ENCODE peak calls at places on chromosome 7, in seven cellular contexts. One of them, this sample, is unnamed. For H3K9me3 and H3K27me3, the result is how much of the 10 kb centered on the place peaks cover.

GRCh38 chr7:45120-46090 is 147.0 kb upstream of the FAM20C start:
- DNase-seq in H9: no peak
- DNase-seq in IMR-90: no peak
- DNase-seq in endothelial cell of umbilical vein: no peak
- DNase-seq in hepatocyte: no peak
- DNase-seq in MM.1S: no peak
- DNase-seq in GM23248: peak
- DNase-seq in this sample: no peak

GRCh38 chr7:10855583-10855982 is 118.1 kb upstream of the PHF14 start:
- DNase-seq in H9: no peak
- DNase-seq in endothelial cell of umbilical vein: no peak
- DNase-seq in hepatocyte: no peak
- DNase-seq in GM23248: no peak
- DNase-seq in IMR-90: no peak
- DNase-seq in MM.1S: no peak
- DNase-seq in this sample: no peak

GRCh38 chr7:99409192-99409572 is 413 bp downstream of the BUD31 start:
- DNase-seq in hepatocyte: no peak
- DNase-seq in GM23248: peak
- DNase-seq in endothelial cell of umbilical vein: no peak
- DNase-seq in IMR-90: no peak
- DNase-seq in H9: no peak
- DNase-seq in MM.1S: no peak
- DNase-seq in this sample: no peak

GRCh38 chr7:38303866-38304265 is 30.4 kb upstream of the TARP start:
- DNase-seq in H9: no peak
- DNase-seq in GM23248: no peak
- DNase-seq in MM.1S: no peak
- DNase-seq in endothelial cell of umbilical vein: no peak
- DNase-seq in hepatocyte: no peak
- DNase-seq in IMR-90: no peak
- DNase-seq in this sample: no peak

GRCh38 chr7:101848168-101848951 is 30.9 kb downstream of the CUX1 start:
- DNase-seq in IMR-90: no peak
- DNase-seq in H9: no peak
- DNase-seq in hepatocyte: no peak
- DNase-seq in endothelial cell of umbilical vein: no peak
- DNase-seq in GM23248: peak
- DNase-seq in MM.1S: no peak
- DNase-seq in this sample: no peak

GRCh38 chr7:6393667-6394056 is 54.1 kb downstream of the DAGLB start:
- DNase-seq in IMR-90: no peak
- DNase-seq in hepatocyte: no peak
- DNase-seq in GM23248: no peak
- DNase-seq in endothelial cell of umbilical vein: no peak
- DNase-seq in MM.1S: no peak
- DNase-seq in H9: no peak
- DNase-seq in this sample: no peak

GRCh38 chr7:924541-925231 is 29.8 kb downstream of the ADAP1 start:
- DNase-seq in H9: no peak
- DNase-seq in hepatocyte: no peak
- DNase-seq in IMR-90: peak
- DNase-seq in endothelial cell of umbilical vein: no peak
- DNase-seq in MM.1S: peak
- DNase-seq in GM23248: peak
- DNase-seq in this sample: no peak

GRCh38 chr7:29866490-29866930 is 60.2 kb downstream of the WIPF3 start:
- DNase-seq in H9: no peak
- DNase-seq in hepatocyte: peak
- DNase-seq in IMR-90: peak
- DNase-seq in MM.1S: peak
- DNase-seq in GM23248: peak
- DNase-seq in endothelial cell of umbilical vein: peak
- DNase-seq in this sample: no peak

GRCh38 chr7:30487371-30487770 is 8.8 kb upstream of the NOD1 start:
- DNase-seq in IMR-90: no peak
- DNase-seq in MM.1S: no peak
- DNase-seq in H9: no peak
- DNase-seq in GM23248: no peak
- DNase-seq in endothelial cell of umbilical vein: no peak
- DNase-seq in hepatocyte: no peak
- DNase-seq in this sample: no peak

GRCh38 chr7:23074443-23075244 is 30.9 kb upstream of the KLHL7 start:
- DNase-seq in GM23248: peak
- DNase-seq in endothelial cell of umbilical vein: peak
- DNase-seq in IMR-90: peak
- DNase-seq in hepatocyte: peak
- DNase-seq in MM.1S: no peak
- DNase-seq in H9: no peak
- DNase-seq in this sample: no peak

GRCh38 chr7:78140109-78140508 is 341.5 kb downstream of the PHTF2 start:
- DNase-seq in MM.1S: no peak
- DNase-seq in GM23248: no peak
- DNase-seq in endothelial cell of umbilical vein: no peak
- DNase-seq in hepatocyte: no peak
- DNase-seq in H9: no peak
- DNase-seq in IMR-90: no peak
- DNase-seq in this sample: no peak

GRCh38 chr7:66739953-66740301 is 606 bp upstream of the RABGEF1 start:
- DNase-seq in GM23248: peak
- DNase-seq in IMR-90: no peak
- DNase-seq in endothelial cell of umbilical vein: no peak
- DNase-seq in MM.1S: no peak
- DNase-seq in hepatocyte: no peak
- DNase-seq in H9: no peak
- DNase-seq in this sample: no peak

GRCh38 chr7:99860281-99861127 is 16.3 kb downstream of the OR2AE1 start:
- DNase-seq in hepatocyte: peak
- DNase-seq in MM.1S: no peak
- DNase-seq in endothelial cell of umbilical vein: peak
- DNase-seq in GM23248: peak
- DNase-seq in H9: no peak
- DNase-seq in IMR-90: peak
- DNase-seq in this sample: no peak

DNA sequence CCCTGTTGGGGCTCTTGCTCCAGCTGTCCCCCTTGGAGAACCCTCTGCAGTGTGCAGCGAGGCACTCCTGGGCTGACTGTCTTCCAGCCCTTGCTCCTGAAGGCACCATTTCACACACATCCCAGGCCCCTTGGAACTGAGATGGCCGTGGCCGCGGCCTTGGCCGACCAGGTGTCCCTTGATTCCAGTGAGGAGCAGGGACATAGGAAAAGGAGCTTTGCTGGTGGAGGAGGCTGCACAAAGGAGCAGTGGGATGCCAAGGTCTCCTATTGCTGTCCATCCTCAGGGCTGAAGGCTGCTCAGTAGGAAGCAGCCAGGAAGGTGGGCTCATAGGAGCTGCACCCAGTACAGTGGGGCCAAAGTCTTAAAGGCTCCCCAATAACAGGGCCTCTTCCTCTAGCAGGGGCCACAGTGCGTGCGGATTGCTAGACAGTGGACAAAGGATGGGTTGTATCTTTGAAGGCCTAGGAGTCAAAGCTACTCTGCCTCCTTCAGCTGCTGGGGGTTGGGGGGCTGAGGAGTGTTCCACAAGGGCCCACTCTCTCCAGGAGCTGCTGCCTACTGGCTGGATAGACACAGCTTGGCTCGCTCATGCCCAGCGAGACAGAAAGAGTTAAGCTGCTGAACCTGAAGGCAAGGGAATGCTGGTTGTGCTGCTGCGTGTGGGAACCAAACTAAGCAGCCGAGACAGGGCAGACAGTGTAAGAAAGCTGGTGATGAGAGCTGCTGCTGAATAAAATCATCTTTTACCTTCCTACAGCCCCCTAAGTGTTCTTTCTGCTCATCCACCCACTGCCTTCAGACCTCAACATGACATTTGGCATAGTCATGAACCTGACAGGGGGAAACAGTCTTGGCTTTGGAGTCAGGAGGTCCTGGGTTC is 891.9 kb upstream of the ZNF722 start:
- DNase-seq in IMR-90: no peak
- DNase-seq in H9: no peak
- DNase-seq in hepatocyte: no peak
- DNase-seq in MM.1S: no peak
- DNase-seq in endothelial cell of umbilical vein: no peak
- DNase-seq in GM23248: no peak
- DNase-seq in this sample: no peak
- H3K9me3 ChIP-seq in IMR-90: under half
- H3K9me3 ChIP-seq in H9: under half
- H3K9me3 ChIP-seq in hepatocyte: under half
- H3K9me3 ChIP-seq in MM.1S: under half
- H3K9me3 ChIP-seq in endothelial cell of umbilical vein: under half
- H3K9me3 ChIP-seq in GM23248: under half
- H3K9me3 ChIP-seq in this sample: under half

DNA sequence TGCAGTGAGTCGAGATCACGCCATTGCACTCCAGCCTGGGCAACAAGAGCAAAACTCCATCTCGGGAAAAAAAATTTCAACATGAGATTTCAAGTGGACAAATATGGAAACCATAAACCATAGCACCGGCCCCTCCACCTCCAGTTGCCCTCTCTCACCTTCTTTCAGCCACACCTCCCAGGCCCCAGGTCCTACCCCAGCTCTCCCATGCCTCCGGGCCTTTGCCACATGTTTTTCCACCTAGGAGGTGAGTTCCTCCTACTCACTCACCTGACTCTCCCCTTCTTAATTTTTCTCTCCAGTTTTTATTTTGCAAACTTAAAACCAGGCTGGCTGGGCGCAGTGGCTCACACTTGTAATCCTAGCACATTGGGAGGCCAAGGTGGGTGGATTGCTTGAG is 13.7 kb upstream of the CLDN4 start:
- DNase-seq in hepatocyte: no peak
- DNase-seq in GM23248: no peak
- DNase-seq in MM.1S: no peak
- DNase-seq in IMR-90: no peak
- DNase-seq in H9: no peak
- DNase-seq in endothelial cell of umbilical vein: no peak
- DNase-seq in this sample: no peak
- H3K4me2 ChIP-seq in hepatocyte: no peak
- H3K4me2 ChIP-seq in GM23248: no peak
- H3K4me2 ChIP-seq in MM.1S: no peak
- H3K4me2 ChIP-seq in IMR-90: no peak
- H3K4me2 ChIP-seq in H9: no peak
- H3K4me2 ChIP-seq in endothelial cell of umbilical vein: no peak
- H3K4me2 ChIP-seq in this sample: no peak

GRCh38 chr7:151307536-151307935 is 34.1 kb upstream of the NUB1 start:
- DNase-seq in H9: no peak
- DNase-seq in IMR-90: no peak
- DNase-seq in endothelial cell of umbilical vein: no peak
- DNase-seq in GM23248: no peak
- DNase-seq in hepatocyte: no peak
- DNase-seq in MM.1S: peak
- DNase-seq in this sample: no peak

GRCh38 chr7:151306374-151306773 is 35.2 kb upstream of the NUB1 start:
- DNase-seq in endothelial cell of umbilical vein: no peak
- DNase-seq in IMR-90: no peak
- DNase-seq in MM.1S: no peak
- DNase-seq in hepatocyte: no peak
- DNase-seq in GM23248: no peak
- DNase-seq in H9: no peak
- DNase-seq in this sample: no peak

GRCh38 chr7:151308791-151309190 is 32.8 kb upstream of the NUB1 start:
- DNase-seq in IMR-90: no peak
- DNase-seq in MM.1S: no peak
- DNase-seq in H9: peak
- DNase-seq in hepatocyte: no peak
- DNase-seq in endothelial cell of umbilical vein: no peak
- DNase-seq in GM23248: no peak
- DNase-seq in this sample: no peak

GRCh38 chr7:151308256-151308655 is 33.4 kb upstream of the NUB1 start:
- DNase-seq in MM.1S: no peak
- DNase-seq in endothelial cell of umbilical vein: no peak
- DNase-seq in GM23248: no peak
- DNase-seq in H9: no peak
- DNase-seq in IMR-90: no peak
- DNase-seq in hepatocyte: no peak
- DNase-seq in this sample: no peak

GRCh38 chr7:151306860-151307259 is 34.8 kb upstream of the NUB1 start:
- DNase-seq in H9: no peak
- DNase-seq in hepatocyte: no peak
- DNase-seq in IMR-90: no peak
- DNase-seq in GM23248: no peak
- DNase-seq in MM.1S: no peak
- DNase-seq in endothelial cell of umbilical vein: no peak
- DNase-seq in this sample: no peak
- H3K27me3 ChIP-seq in H9: under half
- H3K27me3 ChIP-seq in hepatocyte: under half
- H3K27me3 ChIP-seq in IMR-90: under half
- H3K27me3 ChIP-seq in GM23248: under half
- H3K27me3 ChIP-seq in MM.1S: half or more
- H3K27me3 ChIP-seq in endothelial cell of umbilical vein: under half
- H3K27me3 ChIP-seq in this sample: under half

GRCh38 chr7:157821959-157822687 is 485.3 kb downstream of the DNAJB6 start:
- DNase-seq in GM23248: no peak
- DNase-seq in MM.1S: no peak
- DNase-seq in H9: no peak
- DNase-seq in endothelial cell of umbilical vein: no peak
- DNase-seq in IMR-90: no peak
- DNase-seq in hepatocyte: no peak
- DNase-seq in this sample: no peak
- H3K9me3 ChIP-seq in GM23248: under half
- H3K9me3 ChIP-seq in MM.1S: under half
- H3K9me3 ChIP-seq in H9: under half
- H3K9me3 ChIP-seq in endothelial cell of umbilical vein: under half
- H3K9me3 ChIP-seq in IMR-90: half or more
- H3K9me3 ChIP-seq in hepatocyte: under half
- H3K9me3 ChIP-seq in this sample: under half

GRCh38 chr7:111559665-111560064 is 2.6 kb downstream of the IMMP2L start:
- DNase-seq in endothelial cell of umbilical vein: no peak
- DNase-seq in hepatocyte: no peak
- DNase-seq in GM23248: no peak
- DNase-seq in IMR-90: no peak
- DNase-seq in MM.1S: no peak
- DNase-seq in H9: no peak
- DNase-seq in this sample: no peak
- H3K4me2 ChIP-seq in endothelial cell of umbilical vein: no peak
- H3K4me2 ChIP-seq in hepatocyte: peak
- H3K4me2 ChIP-seq in GM23248: no peak
- H3K4me2 ChIP-seq in IMR-90: no peak
- H3K4me2 ChIP-seq in MM.1S: peak
- H3K4me2 ChIP-seq in H9: no peak
- H3K4me2 ChIP-seq in this sample: no peak

This sample was measured in keratinocyte.